ENCODE peak calls at places on chromosomes 11 and 22, in seven cellular contexts. W is kidney; P is pancreas; N is fibroblast of lung; X is right atrium auricular region; U is CD8-positive, alpha-beta T cell; B is lung. A is an unnamed sample. For H3K4me1, the result is how much of the 10 kb centered on the place peaks cover.

GRCh38 chr22:46416537-46417267 is 81.2 kb downstream of the TRMU start:
- DNase-seq in W (no peak), P (no peak), N (no peak), X (no peak), U (no peak), B (no peak), A (no peak)

GRCh38 chr11:64767344-64768299 is 7.8 kb upstream of the PYGM start:
- DNase-seq in W (peak), P (no peak), N (peak), X (peak), U (peak), B (peak), A (no peak)

GRCh38 chr11:133821776-133822175 is 23.5 kb downstream of the SPATA19 start:
- DNase-seq in W (no peak), P (peak), N (peak), X (no peak), U (no peak), B (peak), A (no peak)

GRCh38 chr11:116556483-116556882 is 216.3 kb downstream of the BUD13 start:
- DNase-seq in W (no peak), P (no peak), N (no peak), X (no peak), U (no peak), B (no peak), A (no peak)

GRCh38 chr11:17405232-17406005 is 17.0 kb upstream of the KCNJ11 start:
- DNase-seq in W (peak), P (peak), N (peak), X (peak), U (no peak), B (peak), A (peak)

GRCh38 chr22:22171357-22172218 is 73.0 kb upstream of the VPREB1 start:
- DNase-seq in W (no peak), P (no peak), N (no peak), X (no peak), U (no peak), B (no peak), A (no peak)

GRCh38 chr22:49106136-49106930 is 721.3 kb downstream of the BRD1 start:
- DNase-seq in W (peak), P (no peak), N (no peak), X (no peak), U (no peak), B (no peak), A (no peak)

GRCh38 chr11:116373107-116373506 is 399.7 kb downstream of the BUD13 start:
- DNase-seq in W (no peak), P (no peak), N (no peak), X (no peak), U (no peak), B (no peak), A (no peak)

GRCh38 chr11:126871792-126872191 is 128.8 kb downstream of the KIRREL3 start:
- DNase-seq in W (no peak), P (no peak), N (no peak), X (no peak), U (no peak), B (no peak), A (no peak)

GRCh38 chr22:37374571-37374970 is 52.7 kb downstream of the ELFN2 start:
- DNase-seq in W (no peak), P (no peak), N (no peak), X (no peak), U (no peak), B (no peak), A (no peak)

GRCh38 chr11:35116762-35117588 is 22.0 kb upstream of the CD44 start:
- DNase-seq in W (no peak), P (peak), N (peak), X (no peak), U (no peak), B (no peak), A (peak)

GRCh38 chr11:70643642-70644041 is 245.3 kb downstream of the CTTN start:
- DNase-seq in W (no peak), P (no peak), N (no peak), X (no peak), U (no peak), B (no peak), A (no peak)

GRCh38 chr11:70539360-70540095 is 141.2 kb downstream of the CTTN start:
- DNase-seq in W (peak), P (no peak), N (no peak), X (no peak), U (no peak), B (no peak), A (no peak)

GRCh38 chr11:85672111-85672875 is 7.4 kb upstream of the CREBZF start:
- DNase-seq in W (no peak), P (no peak), N (no peak), X (no peak), U (no peak), B (no peak), A (no peak)

GRCh38 chr11:110182886-110183285 is 89.7 kb downstream of the ZC3H12C start:
- DNase-seq in W (no peak), P (no peak), N (peak), X (no peak), U (no peak), B (no peak), A (no peak)

GRCh38 chr11:69647349-69647748 is 6.4 kb downstream of the CCND1 start:
- DNase-seq in W (peak), P (no peak), N (no peak), X (no peak), U (no peak), B (no peak), A (no peak)

GRCh38 chr11:43601511-43601910 is 79.0 kb upstream of the HSD17B12 start:
- DNase-seq in W (no peak), P (no peak), N (no peak), X (no peak), U (no peak), B (no peak), A (no peak)

GRCh38 chr11:67117667-67118058 is 1.4 kb upstream of the KDM2A start:
- DNase-seq in W (peak), P (peak), N (no peak), X (no peak), U (peak), B (no peak), A (peak)

GRCh38 chr11:35579557-35580396 is 38.5 kb upstream of the FJX1 start:
- DNase-seq in W (no peak), P (no peak), N (peak), X (no peak), U (no peak), B (no peak), A (no peak)

GRCh38 chr11:103525069-103525468 is 415.8 kb downstream of the DYNC2H1 start:
- DNase-seq in W (no peak), P (no peak), N (peak), X (no peak), U (no peak), B (no peak), A (no peak)

GRCh38 chr22:50498322-50498861 is 9.1 kb downstream of the LMF2 start:
- DNase-seq in W (peak), P (peak), N (peak), X (peak), U (peak), B (peak), A (no peak)

GRCh38 chr11:74680035-74680671 is 51.1 kb downstream of the CHRDL2 start:
- DNase-seq in W (peak), P (peak), N (no peak), X (peak), U (no peak), B (no peak), A (peak)

GRCh38 chr11:795638-796564 is 2.2 kb downstream of the SLC25A22 start:
- DNase-seq in W (peak), P (peak), N (peak), X (peak), U (peak), B (peak), A (peak)

GRCh38 chr11:76629853-76630599 is 40.5 kb downstream of the LRRC32 start:
- DNase-seq in W (peak), P (peak), N (peak), X (peak), U (no peak), B (peak), A (peak)

GRCh38 chr22:23070418-23071162 is at the start of gene GNAZ:
- DNase-seq in W (peak), P (no peak), N (no peak), X (no peak), U (no peak), B (no peak), A (peak)

GRCh38 chr11:63937713-63938480 is 905 bp upstream of the NAA40 start:
- DNase-seq in W (no peak), P (no peak), N (no peak), X (no peak), U (no peak), B (no peak), A (no peak)

GRCh38 chr22:25363474-25363873 is 144.0 kb downstream of the CRYBB2 start:
- DNase-seq in W (peak), P (no peak), N (no peak), X (no peak), U (no peak), B (no peak), A (no peak)

GRCh38 chr11:131042711-131043110 is 126.4 kb upstream of the SNX19 start:
- DNase-seq in W (no peak), P (no peak), N (no peak), X (no peak), U (no peak), B (no peak), A (no peak)

GRCh38 chr22:37546436-37547248 is 13.6 kb upstream of the CDC42EP1 start:
- DNase-seq in W (peak), P (peak), N (peak), X (no peak), U (no peak), B (no peak), A (peak)

GRCh38 chr22:42073568-42074152 is 388 bp upstream of the PHETA2 start:
- DNase-seq in W (no peak), P (no peak), N (no peak), X (no peak), U (no peak), B (no peak), A (no peak)

GRCh38 chr11:103633037-103633788 is 403.2 kb upstream of the DDI1 start:
- DNase-seq in W (no peak), P (no peak), N (peak), X (no peak), U (no peak), B (no peak), A (no peak)

GRCh38 chr22:49090853-49091135 is 736.9 kb downstream of the BRD1 start:
- DNase-seq in W (no peak), P (no peak), N (no peak), X (no peak), U (no peak), B (no peak), A (no peak)

GRCh38 chr22:35318346-35319215 is 18.9 kb downstream of the TOM1 start:
- DNase-seq in W (no peak), P (no peak), N (no peak), X (no peak), U (no peak), B (no peak), A (no peak)

GRCh38 chr11:17479284-17480214 is 2.9 kb upstream of the ABCC8 start:
- DNase-seq in W (no peak), P (peak), N (peak), X (no peak), U (no peak), B (no peak), A (no peak)

GRCh38 chr11:119807402-119807801 is 78.4 kb upstream of the NECTIN1 start:
- DNase-seq in W (no peak), P (no peak), N (no peak), X (no peak), U (no peak), B (no peak), A (no peak)

GRCh38 chr11:1297011-1297575 is 12.3 kb downstream of the TOLLIP start:
- DNase-seq in W (peak), P (peak), N (no peak), X (no peak), U (no peak), B (no peak), A (no peak)

GRCh38 chr22:43273902-43274484 is 69.2 kb downstream of the SCUBE1 start:
- DNase-seq in W (no peak), P (peak), N (peak), X (peak), U (no peak), B (peak), A (peak)

GRCh38 chr11:130847517-130847916 is 68.8 kb downstream of the SNX19 start:
- DNase-seq in W (no peak), P (no peak), N (peak), X (no peak), U (no peak), B (no peak), A (no peak)

GRCh38 chr11:73412308-73412707 is 36.1 kb downstream of the RELT start:
- DNase-seq in W (no peak), P (no peak), N (no peak), X (no peak), U (no peak), B (no peak), A (no peak)
- H3K4me1 ChIP-seq in W (under half), P (under half), N (under half), X (under half), U (under half), B (under half), A (under half)

DNA sequence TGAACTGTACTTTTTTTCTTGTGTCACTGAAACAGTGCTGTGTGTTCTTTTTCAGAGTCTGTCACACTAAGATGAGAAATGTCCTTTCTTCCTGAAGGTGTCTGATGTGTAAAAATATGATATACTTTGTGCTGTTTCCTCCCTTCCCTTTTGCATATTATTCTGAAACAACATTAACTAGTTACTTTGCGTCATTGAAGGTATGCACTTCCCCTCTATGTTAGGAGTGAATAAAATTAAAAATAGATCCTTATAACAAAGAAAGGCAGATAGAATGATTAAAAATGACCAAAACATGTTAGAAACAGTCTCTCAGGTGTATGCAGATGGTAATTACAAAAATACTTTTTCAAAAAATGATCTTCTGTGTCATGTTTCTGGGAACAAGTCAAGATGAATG is 1.6 kb upstream of the RAB30 start:
- DNase-seq in W (no peak), P (no peak), N (no peak), X (no peak), U (no peak), B (no peak), A (no peak)
- H3K4me3 ChIP-seq in W (peak), P (peak), N (peak), X (peak), U (no peak), B (no peak), A (no peak)

DNA sequence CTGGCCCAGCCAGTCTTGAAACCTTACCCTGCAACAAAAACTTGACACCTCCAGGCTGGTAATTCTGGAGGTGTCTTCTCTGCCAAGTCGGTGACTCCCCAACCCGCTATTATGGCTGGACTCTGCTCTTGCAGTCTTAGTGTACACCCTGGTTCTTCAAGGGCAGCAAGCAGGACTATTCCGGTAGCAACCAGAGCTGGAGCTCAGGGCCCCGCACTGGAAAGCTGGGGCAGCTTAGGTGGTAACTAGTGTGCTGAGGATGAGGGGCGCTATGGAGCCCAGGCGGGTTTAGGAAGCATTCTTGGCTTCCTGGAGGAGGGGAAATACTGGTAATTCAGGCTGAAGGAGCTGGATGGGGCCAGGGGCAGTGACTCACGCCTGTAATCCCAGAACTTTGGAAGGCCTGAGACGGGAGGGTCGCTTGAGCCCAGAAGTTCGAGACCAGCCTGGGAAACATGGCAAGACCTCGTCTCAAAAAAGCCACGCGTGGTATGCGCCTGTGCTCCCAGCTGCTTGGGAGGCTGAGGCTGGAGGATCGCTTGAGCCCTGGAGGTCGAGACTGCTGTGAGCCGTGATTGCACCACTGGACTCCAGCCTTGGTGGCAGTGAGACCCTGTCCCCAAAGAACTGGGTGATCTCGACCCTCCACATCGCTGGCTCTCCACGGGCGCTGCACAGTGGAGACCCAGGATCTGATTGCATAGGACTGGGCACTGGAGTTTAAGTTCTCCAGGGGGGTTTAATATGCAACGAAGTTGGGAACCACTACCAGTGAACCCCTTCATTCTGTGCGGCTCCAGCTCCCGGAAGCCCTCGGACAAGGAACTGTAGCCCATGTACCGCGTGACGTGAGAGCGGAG is 10.6 kb upstream of the AIFM3 start:
- DNase-seq in W (no peak), P (no peak), N (peak), X (no peak), U (no peak), B (no peak), A (no peak)
- TF ChIP-seq CTCF in W (no peak), P (no peak), N (no peak), X (no peak), U (no peak), B (no peak), A (no peak)

GRCh38 chr11:83034673-83035014 is 37.1 kb downstream of the RAB30 start:
- DNase-seq in W (no peak), P (no peak), N (no peak), X (no peak), U (no peak), B (no peak), A (no peak)

GRCh38 chr11:83033367-83033766 is 38.3 kb downstream of the RAB30 start:
- DNase-seq in W (no peak), P (no peak), N (no peak), X (no peak), U (no peak), B (no peak), A (no peak)

GRCh38 chr11:83036701-83037100 is 35.0 kb downstream of the RAB30 start:
- DNase-seq in W (no peak), P (no peak), N (no peak), X (no peak), U (no peak), B (no peak), A (no peak)

GRCh38 chr11:83033972-83034672 is 37.6 kb downstream of the RAB30 start:
- DNase-seq in W (no peak), P (peak), N (peak), X (peak), U (no peak), B (no peak), A (peak)

GRCh38 chr11:83035070-83035854 is 36.4 kb downstream of the RAB30 start:
- DNase-seq in W (no peak), P (no peak), N (peak), X (no peak), U (no peak), B (no peak), A (no peak)
- H3K4me1 ChIP-seq in W (under half), P (under half), N (under half), X (under half), U (under half), B (under half), A (under half)

GRCh38 chr22:29309332-29310064 is 3.0 kb downstream of the GAS2L1 start:
- DNase-seq in W (peak), P (peak), N (no peak), X (no peak), U (no peak), B (no peak), A (no peak)
- H3K4me3 ChIP-seq in W (no peak), P (no peak), N (peak), X (peak), U (no peak), B (no peak), A (no peak)

DNA sequence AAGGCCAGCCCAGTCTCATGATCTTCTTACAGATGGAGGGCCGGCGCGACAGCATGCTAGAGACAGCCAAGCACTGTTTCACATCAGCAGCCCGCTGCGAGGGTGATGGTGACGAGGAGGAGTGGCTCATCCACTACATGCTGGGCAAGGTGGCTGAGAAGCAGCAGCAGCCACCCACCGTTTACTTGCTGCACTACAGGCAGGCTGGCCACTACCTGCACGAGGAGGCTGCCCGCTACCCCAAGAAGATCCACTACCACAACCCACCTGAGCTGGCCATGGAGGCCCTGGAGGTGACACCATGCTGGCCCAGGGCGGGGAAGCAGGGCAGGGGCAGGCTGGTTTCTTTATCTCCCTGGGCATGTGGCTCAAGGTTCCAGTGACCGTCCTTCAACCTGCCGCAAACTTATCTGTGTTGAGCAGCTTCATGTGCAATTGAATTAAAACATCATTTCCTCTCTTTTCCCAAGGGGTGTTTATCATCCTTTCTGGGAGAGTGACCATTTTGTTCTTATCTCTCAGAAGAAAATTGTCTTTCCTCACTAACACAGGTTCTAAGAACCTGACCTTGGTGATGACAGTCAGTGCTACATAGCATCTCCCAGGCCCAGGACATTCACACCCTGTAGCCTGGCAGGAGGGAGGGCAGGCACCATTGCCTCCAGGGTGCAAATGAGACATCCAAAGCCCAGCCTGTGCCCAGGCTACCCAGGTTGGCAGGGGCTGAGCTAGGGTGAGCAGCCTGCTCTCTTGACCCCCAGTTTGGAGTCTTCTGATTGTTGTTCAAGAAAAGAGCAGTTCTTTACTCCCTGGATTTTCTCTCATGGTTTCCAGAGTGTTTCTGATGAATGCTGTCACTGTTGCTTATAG is 80.7 kb downstream of the CABIN1 start:
- DNase-seq in W (peak), P (no peak), N (no peak), X (peak), U (no peak), B (no peak), A (no peak)
- TF ChIP-seq CTCF in W (no peak), P (no peak), N (no peak), X (no peak), U (no peak), B (no peak), A (no peak)

GRCh38 chr11:111530091-111530490 is 10.4 kb upstream of the LAYN start:
- DNase-seq in W (no peak), P (no peak), N (no peak), X (no peak), U (no peak), B (no peak), A (no peak)

GRCh38 chr11:111528557-111528956 is 12.0 kb upstream of the LAYN start:
- DNase-seq in W (no peak), P (no peak), N (no peak), X (no peak), U (no peak), B (no peak), A (no peak)

GRCh38 chr11:111531687-111532364 is 8.7 kb upstream of the LAYN start:
- DNase-seq in W (no peak), P (no peak), N (peak), X (no peak), U (no peak), B (no peak), A (no peak)

GRCh38 chr11:111532365-111532709 is 8.2 kb upstream of the LAYN start:
- DNase-seq in W (no peak), P (no peak), N (no peak), X (no peak), U (no peak), B (no peak), A (no peak)

GRCh38 chr11:111531156-111531555 is 9.4 kb upstream of the LAYN start:
- DNase-seq in W (no peak), P (no peak), N (no peak), X (no peak), U (no peak), B (no peak), A (no peak)
- H3K4me1 ChIP-seq in W (under half), P (under half), N (under half), X (under half), U (under half), B (under half), A (under half)